ENCODE peak calls at places on chromosomes 2 and 18, in eight cellular contexts. F is transverse colon, X is GM12878, H is stomach, D is HCT116, I is endothelial cell of umbilical vein, O is spleen, B is GM23338. M is an unnamed sample.

GRCh38 chr2:238700122-238700457 is 147.8 kb upstream of the TWIST2 start:
- DNase-seq in F (peak), D (no peak), X (no peak), H (no peak), B (no peak), I (no peak), O (no peak), M (no peak)

GRCh38 chr2:128159437-128159836 is 68.4 kb downstream of the UGGT1 start:
- DNase-seq in H (no peak), D (no peak), I (no peak), O (no peak), F (no peak), X (no peak), B (no peak), M (no peak)

GRCh38 chr18:76450912-76451421 is 44.1 kb downstream of the ZNF516 start:
- DNase-seq in I (peak), O (peak), X (peak), H (no peak), F (peak), D (no peak), B (peak), M (peak)

GRCh38 chr18:55321268-55322175 is 266.5 kb downstream of the TCF4 start:
- DNase-seq in B (peak), D (no peak), O (peak), F (peak), I (peak), H (peak), X (peak), M (peak)

GRCh38 chr2:23350026-23350791 is 34.8 kb upstream of the KLHL29 start:
- DNase-seq in I (peak), O (no peak), X (no peak), F (no peak), H (no peak), B (no peak), D (no peak), M (no peak)

GRCh38 chr2:152352616-152353015 is 17.6 kb downstream of the FMNL2 start:
- DNase-seq in H (no peak), D (no peak), F (no peak), I (no peak), X (no peak), O (no peak), B (no peak), M (no peak)

GRCh38 chr18:79804130-79804772 is 6.5 kb downstream of the KCNG2 start:
- DNase-seq in X (no peak), H (no peak), F (no peak), B (no peak), I (no peak), O (peak), D (no peak), M (peak)

GRCh38 chr2:73243884-73244570 is 9.9 kb downstream of the CCT7 start:
- DNase-seq in X (no peak), I (no peak), D (no peak), F (no peak), B (no peak), H (no peak), O (no peak), M (no peak)

GRCh38 chr2:212712466-212712865 is 173.9 kb upstream of the ERBB4 start:
- DNase-seq in O (no peak), H (no peak), X (no peak), B (no peak), I (no peak), D (no peak), F (no peak), M (no peak)

GRCh38 chr2:212712991-212713390 is 174.4 kb upstream of the ERBB4 start:
- DNase-seq in O (no peak), F (no peak), D (no peak), B (no peak), I (no peak), X (no peak), H (no peak), M (no peak)

GRCh38 chr2:212708346-212708745 is 169.7 kb upstream of the ERBB4 start:
- DNase-seq in B (no peak), I (no peak), F (no peak), H (no peak), O (no peak), X (no peak), D (no peak), M (no peak)

GRCh38 chr2:212711851-212712250 is 173.2 kb upstream of the ERBB4 start:
- DNase-seq in X (no peak), H (no peak), B (no peak), O (no peak), I (no peak), D (no peak), F (no peak), M (no peak)

DNA sequence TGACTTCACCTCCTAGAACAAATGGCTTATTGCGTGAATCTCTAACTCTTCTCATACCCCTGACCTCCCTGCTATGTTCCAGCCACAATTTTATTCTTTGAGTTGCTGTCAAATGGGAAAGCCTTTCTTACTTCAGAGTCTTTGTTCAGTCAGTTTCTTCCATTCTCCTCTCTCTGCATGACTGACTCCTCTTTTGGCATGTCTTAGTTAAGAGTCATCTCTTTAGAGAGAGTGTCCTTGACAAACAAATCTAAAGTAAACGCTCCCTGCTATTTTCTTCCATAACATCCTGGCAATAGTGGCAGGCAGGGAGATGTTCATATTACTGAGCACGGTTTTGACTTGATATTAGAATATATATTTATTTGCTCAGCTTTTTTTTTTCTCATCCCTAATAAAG is 170.7 kb upstream of the ERBB4 start:
- DNase-seq in B (no peak), F (no peak), H (no peak), O (no peak), I (no peak), D (no peak), X (no peak), M (no peak)
- TF ChIP-seq POLR2AphosphoS5 in B (no peak), F (no peak), H (no peak), O (no peak), I (no peak), D (no peak), X (no peak), M (no peak)

DNA sequence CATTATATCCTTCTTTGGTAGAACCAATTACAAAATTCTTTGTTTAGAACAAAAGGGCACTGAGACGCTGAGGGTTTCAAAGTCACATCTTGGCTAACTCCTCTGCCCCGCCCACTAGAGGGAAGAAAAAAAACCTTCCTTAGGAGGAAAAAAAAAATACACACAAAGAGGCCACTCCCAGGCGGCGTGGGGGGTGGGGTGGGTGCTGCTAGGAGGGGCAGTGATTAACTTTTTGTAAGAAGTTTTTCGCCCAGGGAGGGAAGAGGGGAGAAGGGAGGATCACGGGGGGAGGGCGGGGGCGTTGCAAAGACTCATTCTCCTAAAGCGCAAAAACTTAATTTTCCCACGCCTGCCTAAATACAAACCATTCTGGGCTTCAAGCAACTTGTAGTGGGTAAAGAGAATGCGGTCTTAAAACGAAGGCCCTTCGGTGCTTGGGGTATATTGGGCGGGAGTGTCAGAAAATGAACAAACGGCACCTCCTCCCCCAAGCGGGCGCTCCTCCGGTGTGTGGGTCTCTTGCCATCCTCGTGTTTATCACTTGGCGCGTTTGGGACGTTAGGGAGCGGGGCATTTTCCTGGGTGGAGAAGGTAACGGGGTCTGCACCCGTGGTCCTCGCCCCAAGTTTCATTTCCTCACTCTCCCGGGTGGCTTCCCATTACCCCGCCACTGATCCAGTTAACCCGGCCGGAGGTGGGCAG is 1.7 kb downstream of the CXCR4 start:
- DNase-seq in X (no peak), B (peak), O (peak), H (peak), F (peak), I (no peak), D (no peak), M (peak)
- TF ChIP-seq POLR2AphosphoS5 in X (peak), B (no peak), O (no peak), H (no peak), F (no peak), I (no peak), D (no peak), M (no peak)

GRCh38 chr18:44680271-44681038 is at the start of gene SETBP1:
- DNase-seq in X (no peak), B (peak), F (peak), O (peak), H (peak), D (no peak), I (peak), M (peak)
- TF ChIP-seq POLR2AphosphoS5 in X (peak), B (no peak), F (peak), O (peak), H (peak), D (no peak), I (no peak), M (peak)

GRCh38 chr2:8125741-8126691 is 555.8 kb upstream of the ID2 start:
- DNase-seq in O (no peak), X (no peak), F (no peak), H (no peak), I (no peak), D (no peak), B (no peak), M (no peak)
- TF ChIP-seq POLR2AphosphoS5 in O (no peak), X (no peak), F (no peak), H (no peak), I (no peak), D (no peak), B (no peak), M (no peak)

GRCh38 chr2:110216803-110217202 is 4.5 kb upstream of the MTLN start:
- DNase-seq in O (no peak), B (no peak), H (no peak), D (no peak), F (no peak), I (no peak), X (no peak), M (no peak)

GRCh38 chr2:110216199-110216598 is 3.9 kb upstream of the MTLN start:
- DNase-seq in H (no peak), D (no peak), B (no peak), I (no peak), X (no peak), O (no peak), F (no peak), M (no peak)

GRCh38 chr2:110215566-110216158 is 3.3 kb upstream of the MTLN start:
- DNase-seq in O (no peak), H (no peak), X (no peak), D (no peak), I (no peak), B (no peak), F (no peak), M (no peak)

GRCh38 chr2:110211938-110212858 is at the start of gene MTLN:
- DNase-seq in O (peak), B (peak), H (peak), D (peak), I (peak), F (peak), X (peak), M (peak)
- TF ChIP-seq POLR2AphosphoS5 in O (peak), B (peak), H (peak), D (peak), I (peak), F (peak), X (peak), M (peak)

DNA sequence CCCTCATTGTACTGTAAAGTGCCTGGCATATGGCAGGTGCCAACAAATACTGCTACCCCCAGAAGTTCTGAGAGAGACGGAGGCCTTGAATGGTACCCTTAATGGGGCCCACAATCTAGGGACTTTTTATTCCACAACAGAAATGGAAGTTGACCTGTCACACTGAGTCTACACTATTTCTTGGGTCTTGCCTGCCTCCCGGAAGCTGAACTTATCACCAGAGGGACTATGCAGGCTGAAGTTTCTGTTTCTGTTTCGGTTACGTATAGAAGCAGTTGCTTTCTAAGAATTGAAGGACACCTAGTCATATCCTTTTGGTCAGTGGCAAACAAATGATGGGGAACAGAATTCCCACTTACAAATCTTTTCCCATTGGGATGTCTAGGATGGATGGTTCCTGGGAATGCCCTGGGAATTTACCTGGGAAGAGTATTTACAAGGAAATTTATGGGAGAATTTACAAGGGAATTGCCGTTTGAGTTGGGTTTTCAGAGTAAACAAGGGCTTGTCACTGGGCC is 74.2 kb downstream of the HS1BP3 start:
- DNase-seq in F (no peak), O (no peak), D (no peak), B (no peak), I (peak), H (no peak), X (peak), M (no peak)
- TF ChIP-seq POLR2AphosphoS5 in F (no peak), O (no peak), D (no peak), B (no peak), I (no peak), H (no peak), X (peak), M (no peak)

DNA sequence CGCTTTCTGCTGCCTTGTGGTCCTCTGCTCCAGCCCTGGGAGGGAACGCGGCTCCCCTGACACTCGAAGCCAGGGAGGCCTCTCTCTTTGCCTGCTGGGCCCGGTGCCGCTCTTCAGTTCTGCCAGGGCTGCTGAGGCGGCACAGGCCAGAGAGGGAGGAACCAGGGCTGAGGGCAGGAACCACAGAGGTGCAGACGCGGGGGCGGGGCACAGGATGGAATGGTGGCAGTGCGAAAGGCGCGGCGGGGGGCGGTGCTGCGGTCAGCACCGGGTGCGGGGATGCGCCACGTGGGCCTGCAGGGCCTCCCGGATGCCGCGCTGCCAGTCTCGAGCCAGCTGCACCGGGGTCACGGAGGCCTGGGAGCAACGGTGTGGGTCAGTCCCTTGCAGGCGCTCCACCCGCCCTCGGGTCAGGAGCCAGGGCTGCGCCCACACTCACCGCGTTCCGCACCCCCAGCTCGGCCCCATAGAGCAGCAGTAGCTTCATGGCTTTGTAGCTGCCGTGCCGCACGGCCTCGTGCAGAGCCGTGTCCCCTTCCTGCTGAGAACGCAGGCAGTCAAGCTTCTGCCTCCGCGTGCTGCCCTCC is 4.4 kb downstream of the ANKRD23 start:
- DNase-seq in B (peak), I (no peak), D (no peak), O (peak), H (peak), F (peak), X (no peak), M (no peak)
- TF ChIP-seq POLR2AphosphoS5 in B (no peak), I (no peak), D (no peak), O (peak), H (no peak), F (no peak), X (no peak), M (no peak)

GRCh38 chr2:104568247-104568646 is 285.7 kb upstream of the POU3F3 start:
- DNase-seq in H (no peak), F (no peak), D (no peak), B (no peak), X (no peak), O (no peak), I (no peak), M (no peak)
- TF ChIP-seq POLR2AphosphoS5 in H (no peak), F (no peak), D (no peak), B (no peak), X (no peak), O (no peak), I (no peak), M (no peak)

GRCh38 chr18:75210274-75211001 is at the start of gene TSHZ1:
- DNase-seq in D (peak), O (no peak), B (peak), F (peak), X (peak), H (peak), I (peak), M (peak)
- TF ChIP-seq POLR2AphosphoS5 in D (no peak), O (peak), B (no peak), F (peak), X (peak), H (peak), I (peak), M (peak)

GRCh38 chr18:21111351-21112139 is at the start of gene ROCK1:
- DNase-seq in H (peak), F (peak), B (peak), O (peak), X (peak), D (peak), I (peak), M (peak)
- TF ChIP-seq POLR2AphosphoS5 in H (peak), F (peak), B (no peak), O (peak), X (peak), D (peak), I (peak), M (peak)